ENCODE peak calls at places on chromosomes 5 and 9, in eight cellular contexts. One of them, this sample, is unnamed.
A peak's percentile ranks its signal among the peaks of the same experiment; 100 is the strongest.

GRCh38 chr5:102554728-102555127 is 55.9 kb upstream of the SLCO6A1 start:
- DNase-seq in ovary: no peak
- DNase-seq in HepG2: peak; percentile 12
- DNase-seq in sigmoid colon: no peak
- DNase-seq in A549: no peak
- DNase-seq in stomach: no peak
- DNase-seq in suprapubic skin: no peak
- DNase-seq in transverse colon: no peak
- DNase-seq in this sample: peak; percentile 19

GRCh38 chr9:16030513-16031185 is 477.8 kb downstream of the CCDC171 start:
- DNase-seq in transverse colon: no peak
- DNase-seq in HepG2: no peak
- DNase-seq in A549: peak; percentile 25
- DNase-seq in stomach: no peak
- DNase-seq in sigmoid colon: no peak
- DNase-seq in ovary: no peak
- DNase-seq in suprapubic skin: no peak
- DNase-seq in this sample: no peak

GRCh38 chr9:85553475-85553874 is 188.3 kb downstream of the AGTPBP1 start:
- DNase-seq in A549: no peak
- DNase-seq in stomach: no peak
- DNase-seq in ovary: no peak
- DNase-seq in transverse colon: no peak
- DNase-seq in suprapubic skin: no peak
- DNase-seq in HepG2: no peak
- DNase-seq in sigmoid colon: no peak
- DNase-seq in this sample: no peak

GRCh38 chr5:97412959-97413358 is 229.9 kb upstream of the RIOK2 start:
- DNase-seq in sigmoid colon: no peak
- DNase-seq in suprapubic skin: no peak
- DNase-seq in transverse colon: no peak
- DNase-seq in ovary: no peak
- DNase-seq in stomach: no peak
- DNase-seq in HepG2: no peak
- DNase-seq in A549: no peak
- DNase-seq in this sample: no peak

GRCh38 chr5:68771747-68772146 is 322.1 kb upstream of the SLC30A5 start:
- DNase-seq in HepG2: no peak
- DNase-seq in A549: no peak
- DNase-seq in stomach: no peak
- DNase-seq in transverse colon: no peak
- DNase-seq in sigmoid colon: no peak
- DNase-seq in suprapubic skin: no peak
- DNase-seq in ovary: no peak
- DNase-seq in this sample: no peak

GRCh38 chr9:2725126-2725525 is 7.8 kb downstream of the KCNV2 start:
- DNase-seq in HepG2: no peak
- DNase-seq in ovary: no peak
- DNase-seq in suprapubic skin: no peak
- DNase-seq in sigmoid colon: no peak
- DNase-seq in A549: no peak
- DNase-seq in stomach: no peak
- DNase-seq in transverse colon: no peak
- DNase-seq in this sample: no peak

GRCh38 chr9:115691686-115692085 is 461.9 kb upstream of the PAPPA start:
- DNase-seq in HepG2: no peak
- DNase-seq in transverse colon: no peak
- DNase-seq in ovary: no peak
- DNase-seq in A549: no peak
- DNase-seq in stomach: no peak
- DNase-seq in sigmoid colon: no peak
- DNase-seq in suprapubic skin: no peak
- DNase-seq in this sample: no peak

GRCh38 chr5:175847503-175847902 is 23.9 kb upstream of the CPLX2 start:
- DNase-seq in sigmoid colon: no peak
- DNase-seq in HepG2: peak; percentile 35
- DNase-seq in suprapubic skin: no peak
- DNase-seq in transverse colon: no peak
- DNase-seq in A549: peak; percentile 82
- DNase-seq in ovary: no peak
- DNase-seq in stomach: no peak
- DNase-seq in this sample: no peak

GRCh38 chr9:86324308-86324707 is 29.9 kb downstream of the TUT7 start:
- DNase-seq in sigmoid colon: no peak
- DNase-seq in suprapubic skin: no peak
- DNase-seq in stomach: no peak
- DNase-seq in A549: no peak
- DNase-seq in HepG2: no peak
- DNase-seq in ovary: no peak
- DNase-seq in transverse colon: no peak
- DNase-seq in this sample: no peak

GRCh38 chr5:117454716-117455212 is 880.1 kb upstream of the SEMA6A start:
- DNase-seq in transverse colon: peak; percentile 74
- DNase-seq in A549: peak; percentile 42
- DNase-seq in HepG2: peak; percentile 50
- DNase-seq in ovary: peak; percentile 53
- DNase-seq in sigmoid colon: no peak
- DNase-seq in stomach: peak; percentile 61
- DNase-seq in suprapubic skin: no peak
- DNase-seq in this sample: peak; percentile 41

GRCh38 chr5:6714221-6715041 is 1.2 kb downstream of the TENT4A start:
- DNase-seq in transverse colon: no peak
- DNase-seq in ovary: peak; percentile 61
- DNase-seq in HepG2: no peak
- DNase-seq in stomach: no peak
- DNase-seq in A549: peak; percentile 16
- DNase-seq in suprapubic skin: no peak
- DNase-seq in sigmoid colon: no peak
- DNase-seq in this sample: no peak

GRCh38 chr5:38994329-38994927 is 79.8 kb downstream of the RICTOR start:
- DNase-seq in HepG2: peak; percentile 64
- DNase-seq in sigmoid colon: no peak
- DNase-seq in suprapubic skin: no peak
- DNase-seq in ovary: no peak
- DNase-seq in A549: peak; percentile 84
- DNase-seq in stomach: no peak
- DNase-seq in transverse colon: peak; percentile 25
- DNase-seq in this sample: no peak

GRCh38 chr9:120043448-120043847 is 536.5 kb downstream of the CDK5RAP2 start:
- DNase-seq in sigmoid colon: no peak
- DNase-seq in suprapubic skin: no peak
- DNase-seq in ovary: no peak
- DNase-seq in A549: peak; percentile 8
- DNase-seq in stomach: no peak
- DNase-seq in transverse colon: no peak
- DNase-seq in HepG2: no peak
- DNase-seq in this sample: no peak

GRCh38 chr5:179974946-179975712 is 67.4 kb upstream of the TBC1D9B start:
- DNase-seq in sigmoid colon: no peak
- DNase-seq in ovary: no peak
- DNase-seq in HepG2: peak; percentile 32
- DNase-seq in A549: peak; percentile 46
- DNase-seq in stomach: no peak
- DNase-seq in transverse colon: peak; percentile 59
- DNase-seq in suprapubic skin: no peak
- DNase-seq in this sample: no peak

GRCh38 chr5:174314261-174314660 is 268.8 kb downstream of the NSG2 start:
- DNase-seq in HepG2: no peak
- DNase-seq in A549: no peak
- DNase-seq in suprapubic skin: peak; percentile 38
- DNase-seq in stomach: no peak
- DNase-seq in sigmoid colon: no peak
- DNase-seq in ovary: no peak
- DNase-seq in transverse colon: no peak
- DNase-seq in this sample: no peak

GRCh38 chr5:39599721-39600431 is 175.1 kb upstream of the DAB2 start:
- DNase-seq in HepG2: no peak
- DNase-seq in transverse colon: no peak
- DNase-seq in ovary: no peak
- DNase-seq in A549: peak; percentile 67
- DNase-seq in suprapubic skin: no peak
- DNase-seq in sigmoid colon: no peak
- DNase-seq in stomach: no peak
- DNase-seq in this sample: no peak

DNA sequence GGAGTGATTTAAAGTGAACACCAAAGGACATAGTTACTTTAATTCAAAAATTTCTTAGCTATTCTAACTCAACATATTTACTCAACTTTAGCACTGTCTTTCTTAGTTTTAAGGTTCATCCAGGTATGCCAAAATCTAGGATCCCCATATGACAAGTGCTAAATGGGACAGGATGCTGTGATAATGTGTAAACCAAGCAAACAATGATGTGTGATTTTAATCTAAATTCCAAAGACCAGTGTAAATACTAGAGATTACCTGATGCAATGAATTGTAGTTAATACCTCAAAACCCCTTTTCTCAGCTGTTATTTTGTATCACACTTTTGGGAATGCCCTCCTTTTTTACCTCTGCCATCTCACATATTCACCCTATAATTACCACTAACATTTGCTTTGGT is 26.8 kb upstream of the ISOC1 start:
- DNase-seq in A549: no peak
- DNase-seq in transverse colon: no peak
- DNase-seq in stomach: no peak
- DNase-seq in suprapubic skin: no peak
- DNase-seq in sigmoid colon: no peak
- DNase-seq in ovary: no peak
- DNase-seq in HepG2: no peak
- DNase-seq in this sample: no peak
- TF ChIP-seq POLR2A in A549: no peak
- TF ChIP-seq POLR2A in transverse colon: no peak
- TF ChIP-seq POLR2A in stomach: no peak
- TF ChIP-seq POLR2A in suprapubic skin: no peak
- TF ChIP-seq POLR2A in sigmoid colon: no peak
- TF ChIP-seq POLR2A in ovary: no peak
- TF ChIP-seq POLR2A in HepG2: no peak
- TF ChIP-seq POLR2A in this sample: no peak

DNA sequence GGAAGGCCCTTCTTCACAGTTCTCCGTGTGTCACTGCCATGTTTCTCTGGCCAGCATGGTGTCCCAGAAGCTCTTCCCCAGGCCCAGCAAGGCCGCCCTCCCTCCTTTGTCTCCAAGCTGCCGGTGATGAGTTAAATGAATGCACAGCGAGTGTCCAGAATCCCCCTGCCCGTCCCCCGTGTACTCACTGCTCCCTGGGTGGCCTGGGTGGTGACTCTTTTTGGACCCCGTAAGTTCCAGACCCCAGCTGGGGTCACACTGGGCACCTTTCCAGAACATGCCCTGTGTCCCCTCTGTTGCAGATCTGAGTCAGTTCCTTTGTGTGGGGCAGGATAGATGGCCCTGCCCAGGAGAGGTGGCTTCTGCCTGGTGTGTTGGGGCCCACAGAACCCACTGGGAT is 95.0 kb downstream of the MRPL36 start:
- DNase-seq in A549: no peak
- DNase-seq in transverse colon: no peak
- DNase-seq in sigmoid colon: no peak
- DNase-seq in suprapubic skin: no peak
- DNase-seq in HepG2: no peak
- DNase-seq in stomach: no peak
- DNase-seq in ovary: no peak
- DNase-seq in this sample: no peak
- TF ChIP-seq EP300 in A549: no peak
- TF ChIP-seq EP300 in transverse colon: no peak
- TF ChIP-seq EP300 in sigmoid colon: no peak
- TF ChIP-seq EP300 in suprapubic skin: no peak
- TF ChIP-seq EP300 in HepG2: no peak
- TF ChIP-seq EP300 in stomach: no peak
- TF ChIP-seq EP300 in ovary: no peak
- TF ChIP-seq EP300 in this sample: no peak

GRCh38 chr5:88876714-88877113 is 6.3 kb downstream of the MEF2C start:
- DNase-seq in A549: no peak
- DNase-seq in transverse colon: no peak
- DNase-seq in suprapubic skin: no peak
- DNase-seq in ovary: no peak
- DNase-seq in sigmoid colon: no peak
- DNase-seq in HepG2: no peak
- DNase-seq in stomach: no peak
- DNase-seq in this sample: no peak
- H3K4me1 ChIP-seq in A549: no peaks in the 10 kb centered on the region
- H3K4me1 ChIP-seq in transverse colon: peaks cover 66% of the 10 kb centered on the region
- H3K4me1 ChIP-seq in suprapubic skin: peaks cover 8% of the 10 kb centered on the region
- H3K4me1 ChIP-seq in ovary: peaks cover 2% of the 10 kb centered on the region
- H3K4me1 ChIP-seq in sigmoid colon: peaks cover 67% of the 10 kb centered on the region
- H3K4me1 ChIP-seq in HepG2: no peaks in the 10 kb centered on the region
- H3K4me1 ChIP-seq in stomach: no peaks in the 10 kb centered on the region
- H3K4me1 ChIP-seq in this sample: peaks cover 10% of the 10 kb centered on the region

GRCh38 chr9:72129271-72130156 is 19.7 kb upstream of the GDA start:
- DNase-seq in HepG2: peak; percentile 91
- DNase-seq in sigmoid colon: no peak
- DNase-seq in stomach: peak; percentile 52
- DNase-seq in ovary: no peak
- DNase-seq in suprapubic skin: no peak
- DNase-seq in transverse colon: peak; percentile 49
- DNase-seq in A549: peak; percentile 42
- DNase-seq in this sample: no peak
- TF ChIP-seq POLR2A in HepG2: no peak
- TF ChIP-seq POLR2A in sigmoid colon: no peak
- TF ChIP-seq POLR2A in stomach: no peak
- TF ChIP-seq POLR2A in ovary: no peak
- TF ChIP-seq POLR2A in suprapubic skin: no peak
- TF ChIP-seq POLR2A in transverse colon: no peak
- TF ChIP-seq POLR2A in A549: no peak
- TF ChIP-seq POLR2A in this sample: no peak

This sample was measured in tibial nerve.